ENCODE peak calls at places on chromosomes 12 and 14, in five cellular contexts. Z is cardiac muscle cell, Q is breast epithelium, P is thoracic aorta, T is lower lobe of right lung. C is an unnamed sample.
A peak's percentile ranks its signal among the peaks of the same experiment; 100 is the strongest.

GRCh38 chr12:62816624-62817023 is 118.3 kb downstream of the PPM1H start:
- DNase-seq in Z (no peak), Q (no peak), P (no peak), T (no peak), C (no peak)

GRCh38 chr14:26841920-26842741 is 244.3 kb upstream of the NOVA1 start:
- DNase-seq in T (no peak), Q (no peak), Z (peak; percentile 8), P (no peak), C (peak; percentile 95)

GRCh38 chr12:71277866-71278265 is 120.1 kb upstream of the TSPAN8 start:
- DNase-seq in P (no peak), Q (no peak), T (no peak), Z (no peak), C (no peak)

GRCh38 chr12:66688836-66689439 is 10.1 kb upstream of the GRIP1 start:
- DNase-seq in P (no peak), T (no peak), Q (no peak), Z (peak; percentile 80), C (no peak)

GRCh38 chr12:101414533-101415119 is 7.1 kb upstream of the ARL1 start:
- DNase-seq in P (no peak), Q (no peak), T (no peak), Z (peak; percentile 60), C (no peak)

GRCh38 chr14:100307215-100308111 is 1.2 kb upstream of the SLC25A29 start:
- DNase-seq in Z (peak; percentile 43), T (peak; percentile 63), Q (no peak), P (no peak), C (no peak)

GRCh38 chr12:43937947-43938346 is 102.1 kb downstream of the TMEM117 start:
- DNase-seq in T (no peak), Q (no peak), P (no peak), Z (peak; percentile 15), C (no peak)

GRCh38 chr12:74646831-74647230 is 109.2 kb downstream of the ATXN7L3B start:
- DNase-seq in P (no peak), T (no peak), Q (no peak), Z (peak; percentile 5), C (no peak)

GRCh38 chr12:106301241-106301610 is 1.3 kb upstream of the TCP11L2 start:
- DNase-seq in Q (no peak), T (no peak), Z (no peak), P (no peak), C (no peak)

GRCh38 chr12:119383206-119383605 is 48.7 kb downstream of the CCDC60 start:
- DNase-seq in Q (no peak), Z (no peak), P (no peak), T (no peak), C (no peak)

DNA sequence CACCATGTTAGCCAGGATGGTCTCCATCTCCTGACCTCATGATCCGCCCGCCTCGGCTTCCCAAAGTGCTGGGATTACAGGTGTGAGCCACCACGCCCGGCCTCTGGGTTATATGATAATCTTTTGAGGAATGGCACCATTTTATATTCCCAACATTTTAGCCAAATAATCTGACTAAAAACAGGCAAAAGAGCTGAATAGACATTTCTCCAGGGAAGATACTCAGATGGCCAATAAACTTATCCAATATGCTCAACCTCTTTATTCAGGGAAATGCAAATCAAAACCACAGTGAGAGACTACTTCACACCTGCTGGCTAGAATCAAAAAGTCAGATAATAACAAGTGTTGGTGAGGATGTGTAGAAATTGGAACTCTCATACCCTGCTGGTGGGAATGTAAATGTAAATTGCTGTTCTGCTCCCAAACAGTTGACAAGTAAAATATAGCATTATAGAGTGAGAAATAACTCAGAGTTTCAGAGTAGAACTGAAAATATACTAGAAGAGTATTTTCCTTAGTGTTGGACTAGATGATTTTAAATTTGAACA is 80.0 kb downstream of the RCOR1 start:
- DNase-seq in Z (no peak), P (no peak), T (no peak), Q (no peak), C (no peak)
- TF ChIP-seq CTCF in Z (no peak), P (no peak), T (no peak), Q (no peak), C (no peak)

GRCh38 chr14:105418269-105419054 is 1.2 kb upstream of the MTA1 start:
- DNase-seq in Z (no peak), Q (no peak), T (no peak), P (no peak), C (no peak)
- H3K4me3 ChIP-seq in Z (no peak overlapping the region), Q (peak overlapping the region; percentile 79), T (peak overlapping the region; percentile 75), P (peak overlapping the region; percentile 70), C (no peak overlapping the region)

DNA sequence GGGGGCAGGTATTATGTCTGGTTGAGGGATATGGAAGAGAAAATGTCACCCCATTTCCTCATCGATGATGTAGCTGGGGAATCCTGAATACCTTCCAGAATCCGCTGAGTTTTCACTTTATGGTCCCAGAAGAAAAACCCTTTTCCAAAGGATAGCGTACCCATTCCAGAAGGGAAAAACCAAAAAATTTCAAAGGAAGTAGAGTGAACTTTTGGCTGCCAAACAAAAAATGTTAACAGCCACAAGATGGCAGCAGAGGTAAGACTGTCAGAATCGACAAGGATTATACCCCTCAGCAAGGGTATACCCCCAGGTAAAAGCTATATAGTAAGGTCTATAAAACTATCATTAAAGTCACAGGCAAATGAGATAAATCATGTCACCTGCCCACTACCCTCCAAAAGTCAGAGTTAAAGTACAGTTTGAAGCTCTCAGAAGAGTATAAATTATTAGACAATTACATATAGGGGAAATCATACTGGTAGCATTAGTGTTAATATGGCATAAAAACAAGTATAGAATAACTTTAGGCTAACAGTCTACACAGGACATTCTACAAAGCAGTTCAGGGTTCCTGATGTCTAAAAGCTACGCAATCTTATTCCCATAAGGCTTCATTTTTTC is 18.0 kb downstream of the ACIN1 start:
- DNase-seq in Q (no peak), P (no peak), T (no peak), Z (peak; percentile 52), C (no peak)
- H3K36me3 ChIP-seq in Q (no peaks in the 10 kb centered on the region), P (peaks cover 71% of the 10 kb centered on the region), T (peaks cover 100% of the 10 kb centered on the region), Z (peaks cover 65% of the 10 kb centered on the region), C (peaks cover 9% of the 10 kb centered on the region)

GRCh38 chr12:111636209-111636928 is 37.3 kb upstream of the ATXN2 start:
- DNase-seq in T (peak; percentile 60), Z (peak; percentile 72), Q (peak; percentile 69), P (peak; percentile 5), C (no peak)
- TF ChIP-seq CTCF in T (no peak), Z (no peak), Q (no peak), P (no peak), C (no peak)

C was measured in kidney epithelial cell.